ENCODE peak calls at places on chromosomes 16 and 17, in four cellular contexts. Y is tibial nerve, H is lower leg skin, V is neural progenitor cell. K is an unnamed sample.

GRCh38 chr17:32486701-32487459 is at the start of gene CDK5R1:
- DNase-seq in H (no peak), V (peak), Y (no peak), K (no peak)

GRCh38 chr17:39012725-39013124 is 45.5 kb upstream of the FBXO47 start:
- DNase-seq in H (no peak), Y (no peak), V (no peak), K (no peak)

GRCh38 chr17:76893623-76894358 is 25.6 kb downstream of the MGAT5B start:
- DNase-seq in Y (no peak), H (no peak), V (no peak), K (no peak)

GRCh38 chr16:14955546-14956231 is 18.4 kb downstream of the NPIPA1 start:
- DNase-seq in Y (no peak), H (no peak), V (no peak), K (no peak)

GRCh38 chr17:79799538-79800324 is 2.9 kb upstream of the CBX8 start:
- DNase-seq in H (no peak), V (peak), Y (no peak), K (no peak)

GRCh38 chr17:46983782-46984181 is 4.7 kb upstream of the RPRML start:
- DNase-seq in H (no peak), V (peak), Y (no peak), K (no peak)

GRCh38 chr17:1164935-1165556 is 14.7 kb downstream of the ABR start:
- DNase-seq in Y (no peak), H (no peak), V (no peak), K (no peak)

GRCh38 chr17:794876-795275 is 12.7 kb downstream of the MRM3 start:
- DNase-seq in Y (peak), V (peak), H (peak), K (peak)

GRCh38 chr17:74964246-74964761 is 8.3 kb downstream of the HID1 start:
- DNase-seq in V (no peak), Y (no peak), H (no peak), K (no peak)

GRCh38 chr16:63876096-63876495 is 1245.8 kb downstream of the CDH11 start:
- DNase-seq in V (no peak), H (peak), Y (no peak), K (no peak)

GRCh38 chr17:17511971-17512858 is 16.0 kb upstream of the RASD1 start:
- DNase-seq in Y (no peak), V (no peak), H (no peak), K (no peak)

GRCh38 chr17:67993998-67994361 is 2.3 kb downstream of the C17orf58 start:
- DNase-seq in V (no peak), H (no peak), Y (no peak), K (no peak)

GRCh38 chr17:27414271-27414670 is 42.0 kb upstream of the KSR1 start:
- DNase-seq in V (no peak), H (no peak), Y (no peak), K (no peak)

GRCh38 chr17:21301593-21302550 is 17.4 kb downstream of the MAP2K3 start:
- DNase-seq in H (no peak), Y (no peak), V (no peak), K (no peak)

GRCh38 chr16:87391324-87391949 is 699 bp upstream of the MAP1LC3B start:
- DNase-seq in H (peak), Y (peak), V (peak), K (no peak)

GRCh38 chr17:74345433-74346241 is 16.0 kb downstream of the BTBD17 start:
- DNase-seq in Y (no peak), V (no peak), H (no peak), K (no peak)

GRCh38 chr17:9271989-9272388 is 250.7 kb downstream of the NTN1 start:
- DNase-seq in V (no peak), Y (no peak), H (no peak), K (no peak)

GRCh38 chr17:74524751-74525725 is 6.2 kb downstream of the CD300LB start:
- DNase-seq in Y (no peak), V (no peak), H (peak), K (no peak)

GRCh38 chr16:68563631-68564366 is 24.7 kb downstream of the ZFP90 start:
- DNase-seq in Y (no peak), H (no peak), V (no peak), K (no peak)

GRCh38 chr16:7185689-7186088 is 147.0 kb upstream of the RBFOX1 start:
- DNase-seq in V (no peak), Y (no peak), H (no peak), K (no peak)

GRCh38 chr17:77145635-77146632 is 5.2 kb downstream of the SEC14L1 start:
- DNase-seq in H (peak), V (no peak), Y (peak), K (no peak)

GRCh38 chr16:49350265-49351103 is 23.1 kb upstream of the C16orf78 start:
- DNase-seq in Y (peak), H (peak), V (peak), K (peak)

GRCh38 chr17:73969956-73970355 is 233.5 kb upstream of the RPL38 start:
- DNase-seq in V (no peak), H (peak), Y (no peak), K (no peak)

GRCh38 chr17:67400193-67400592 is 23.1 kb downstream of the PITPNC1 start:
- DNase-seq in Y (no peak), H (no peak), V (no peak), K (no peak)

DNA sequence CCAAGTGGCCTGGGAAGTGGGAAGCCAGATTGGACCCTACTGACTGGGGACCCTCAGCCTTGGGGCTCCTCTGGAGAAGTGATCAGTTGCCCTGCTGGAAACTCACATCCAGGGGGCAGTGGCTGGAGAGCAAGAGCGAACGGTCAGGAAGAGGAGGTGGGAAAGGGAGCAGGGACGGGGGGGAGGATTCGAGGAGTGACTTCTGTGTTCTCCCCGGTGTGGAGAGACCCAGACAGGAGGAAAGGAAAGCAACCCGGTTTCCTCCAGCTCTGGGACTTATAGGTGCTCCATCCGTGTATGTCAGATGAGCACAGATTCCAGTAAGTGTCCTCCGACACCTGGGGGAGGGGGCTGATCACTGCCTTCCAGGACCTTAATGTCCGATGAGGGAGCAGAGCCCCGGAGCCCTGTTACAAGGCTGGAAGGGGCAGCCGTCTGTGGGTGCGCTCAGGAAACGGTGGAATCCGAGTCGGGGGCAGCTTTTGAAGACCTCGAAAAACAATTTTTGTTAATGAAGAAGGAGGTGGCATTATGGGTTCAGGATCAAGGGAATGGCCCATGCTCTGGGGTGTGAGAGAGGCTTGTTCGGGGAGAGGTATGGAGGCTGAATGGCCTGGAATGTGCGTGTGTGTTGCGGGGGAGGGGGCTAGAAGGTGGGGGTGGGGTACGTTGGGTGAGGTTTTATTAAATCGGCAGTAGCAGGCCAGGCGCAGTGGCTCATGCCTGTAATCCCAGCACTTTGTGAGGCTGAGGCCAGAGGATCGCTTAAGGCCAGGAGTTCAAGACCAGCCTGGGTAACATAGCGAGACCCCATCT is 34.8 kb upstream of the NDRG4 start:
- DNase-seq in H (no peak), Y (no peak), V (peak), K (no peak)
- TF ChIP-seq CTCF in H (no peak), Y (no peak), V (peak), K (no peak)

GRCh38 chr16:2428051-2428786 is 1.0 kb upstream of the CCNF start:
- DNase-seq in V (peak), Y (peak), H (no peak), K (no peak)
- TF ChIP-seq CTCF in V (peak), Y (peak), H (no peak), K (no peak)

GRCh38 chr17:5793157-5793556 is 208.8 kb upstream of the NLRP1 start:
- DNase-seq in Y (no peak), V (no peak), H (no peak), K (no peak)
- TF ChIP-seq CTCF in Y (no peak), V (peak), H (no peak), K (no peak)

DNA sequence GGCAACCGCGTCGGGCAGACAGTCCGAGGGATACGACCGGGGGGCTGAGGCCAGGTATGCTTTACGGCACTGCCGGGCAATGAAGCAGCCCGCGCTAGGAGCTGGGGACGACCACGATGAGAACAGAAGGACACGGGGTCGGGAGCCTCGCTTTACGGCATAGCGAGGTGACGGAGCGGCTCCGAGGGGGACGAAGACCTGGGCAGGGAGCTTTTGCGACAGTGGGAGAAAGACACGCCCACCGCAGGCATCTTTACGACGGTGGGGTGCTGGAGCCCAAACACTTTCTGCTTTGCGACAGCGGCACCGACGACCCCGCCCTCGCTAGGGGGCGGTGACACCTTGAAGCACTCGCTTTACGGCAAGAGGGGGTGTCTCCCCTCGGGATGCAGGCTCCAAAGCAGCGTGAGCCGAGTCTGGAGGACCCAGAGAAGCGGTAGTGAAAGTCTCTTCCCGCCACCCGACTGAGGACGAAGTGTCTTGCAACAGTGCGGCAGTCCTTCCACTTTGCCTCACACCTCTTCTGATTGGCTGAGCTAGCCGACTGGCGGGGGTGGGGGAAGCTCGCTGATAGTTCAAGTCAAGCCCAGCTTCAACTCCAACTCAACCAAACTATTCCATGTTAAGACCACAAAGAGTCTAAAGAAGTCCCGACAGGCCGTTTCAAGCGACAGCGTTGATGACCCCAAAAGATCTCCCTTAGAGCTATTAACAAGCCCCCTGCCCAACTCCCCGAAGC is 394 bp upstream of the NEURL4 start:
- DNase-seq in H (peak), V (peak), Y (peak), K (peak)
- TF ChIP-seq CTCF in H (no peak), V (peak), Y (peak), K (no peak)

DNA sequence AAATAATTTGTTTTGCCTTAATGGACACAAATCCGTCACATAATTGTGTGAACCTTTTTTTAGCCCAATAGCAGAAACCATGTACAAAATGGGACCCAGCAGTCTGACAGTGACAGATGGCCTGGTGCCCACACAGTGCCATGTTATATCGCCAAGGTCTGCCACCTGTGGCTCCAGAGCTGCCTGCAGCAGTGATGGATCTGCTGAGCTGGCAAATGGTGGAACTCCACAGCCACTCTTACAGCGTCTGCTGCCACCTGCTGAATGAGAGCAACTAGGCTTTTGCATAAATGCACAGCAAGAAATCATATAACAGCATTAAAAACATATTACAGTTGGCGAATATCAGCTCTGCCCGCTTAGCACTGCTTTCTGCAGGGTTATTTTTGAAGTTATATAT is 59.4 kb downstream of the NUP93 start:
- DNase-seq in Y (no peak), V (no peak), H (peak), K (no peak)
- TF ChIP-seq CTCF in Y (peak), V (peak), H (no peak), K (no peak)

K was measured in omental fat pad.